ENCODE peak calls at places on chromosome 16, in eight cellular contexts. G, Y, H, E, P, L, M and J are unnamed samples.

GRCh38 chr16:50462793-50463507 is 85.2 kb upstream of the NKD1 start:
- DNase-seq in G (no peak), Y (no peak), H (no peak), E (no peak), P (no peak), L (no peak), M (no peak), J (no peak)

GRCh38 chr16:10749680-10750035 is 6.0 kb downstream of the NUBP1 start:
- DNase-seq in G (no peak), Y (no peak), H (peak), E (no peak), P (no peak), L (no peak), M (no peak), J (no peak)

GRCh38 chr16:35599429-35600165 is 2140.2 kb downstream of the TP53TG3F start:
- DNase-seq in G (no peak), Y (no peak), H (no peak), E (no peak), P (no peak), L (no peak), M (no peak), J (no peak)

GRCh38 chr16:50323335-50324011 is 45.3 kb downstream of the BRD7 start:
- DNase-seq in G (no peak), Y (no peak), H (no peak), E (no peak), P (no peak), L (peak), M (no peak), J (peak)

GRCh38 chr16:2819939-2820835 is 3.1 kb downstream of the PRSS21 start:
- DNase-seq in G (no peak), Y (no peak), H (no peak), E (no peak), P (no peak), L (no peak), M (no peak), J (no peak)

GRCh38 chr16:1936945-1937479 is 6.0 kb downstream of the MSRB1 start:
- DNase-seq in G (no peak), Y (no peak), H (no peak), E (no peak), P (no peak), L (no peak), M (no peak), J (no peak)

GRCh38 chr16:28587386-28587785 is 9.5 kb downstream of the SULT1A2 start:
- DNase-seq in G (no peak), Y (no peak), H (no peak), E (no peak), P (no peak), L (peak), M (peak), J (no peak)

GRCh38 chr16:29815032-29815721 is 775 bp upstream of the PAGR1 start:
- DNase-seq in G (no peak), Y (no peak), H (peak), E (no peak), P (peak), L (no peak), M (no peak), J (no peak)

GRCh38 chr16:1526608-1527555 is 6.6 kb upstream of the TMEM204 start:
- DNase-seq in G (no peak), Y (no peak), H (no peak), E (no peak), P (no peak), L (no peak), M (no peak), J (no peak)

GRCh38 chr16:13919330-13919682 is 648 bp upstream of the ERCC4 start:
- DNase-seq in G (no peak), Y (no peak), H (no peak), E (no peak), P (peak), L (no peak), M (peak), J (no peak)